ENCODE peak calls at places on chromosomes 1 and 21, in seven cellular contexts. V, Z, I, W, E, F and M are unnamed samples.
A peak's percentile ranks its signal among the peaks of the same experiment; 100 is the strongest.

GRCh38 chr1:63746129-63746864 is 27.5 kb upstream of the ROR1 start:
- DNase-seq in V (no peak), Z (peak; percentile 42), I (peak; percentile 27), W (peak; percentile 6), E (peak; percentile 97), F (no peak), M (no peak)

GRCh38 chr1:181075727-181076350 is 12.7 kb upstream of the IER5 start:
- DNase-seq in V (no peak), Z (no peak), I (no peak), W (no peak), E (no peak), F (no peak), M (no peak)

GRCh38 chr1:28441674-28442073 is 64.2 kb upstream of the RCC1 start:
- DNase-seq in V (no peak), Z (no peak), I (no peak), W (no peak), E (peak; percentile 38), F (no peak), M (no peak)

GRCh38 chr21:45607021-45607921 is 36.3 kb upstream of the PCBP3 start:
- DNase-seq in V (no peak), Z (no peak), I (peak; percentile 44), W (no peak), E (peak; percentile 76), F (no peak), M (no peak)

GRCh38 chr1:94634977-94635416 is 93.4 kb upstream of the F3 start:
- DNase-seq in V (no peak), Z (no peak), I (no peak), W (no peak), E (no peak), F (no peak), M (no peak)

GRCh38 chr1:199157494-199157893 is 518.7 kb downstream of the PTPRC start:
- DNase-seq in V (peak; percentile 82), Z (no peak), I (no peak), W (no peak), E (peak; percentile 79), F (no peak), M (no peak)

GRCh38 chr1:21857142-21857839 is 45.2 kb downstream of the LDLRAD2 start:
- DNase-seq in V (no peak), Z (peak; percentile 74), I (no peak), W (no peak), E (peak; percentile 59), F (no peak), M (no peak)

GRCh38 chr1:179038528-179039281 is 13.0 kb downstream of the FAM20B start:
- DNase-seq in V (no peak), Z (peak; percentile 25), I (no peak), W (no peak), E (peak; percentile 32), F (no peak), M (no peak)

GRCh38 chr1:89589515-89589914 is 43.4 kb upstream of the LRRC8C start:
- DNase-seq in V (no peak), Z (peak; percentile 35), I (no peak), W (no peak), E (peak; percentile 75), F (no peak), M (no peak)